ENCODE peak calls at places on chromosomes 16 and 17, in seven cellular contexts. J, K, P, X, H, V and L are unnamed samples.

GRCh38 chr16:88633684-88634140 is 4.7 kb upstream of the IL17C start:
- DNase-seq in J (peak; percentile 53), K (no peak), P (no peak), X (peak; percentile 64), H (no peak), V (no peak), L (no peak)

GRCh38 chr16:81523387-81524115 is 78.9 kb downstream of the CMIP start:
- DNase-seq in J (peak; percentile 92), K (no peak), P (no peak), X (no peak), H (peak; percentile 94), V (peak; percentile 74), L (no peak)

GRCh38 chr17:57751971-57752905 is 7.1 kb upstream of the CCDC182 start:
- DNase-seq in J (no peak), K (no peak), P (no peak), X (no peak), H (no peak), V (no peak), L (peak; percentile 32)

GRCh38 chr17:31802502-31802901 is 56.5 kb downstream of the COPRS start:
- DNase-seq in J (no peak), K (no peak), P (no peak), X (peak; percentile 36), H (no peak), V (peak; percentile 29), L (no peak)

GRCh38 chr17:79087428-79088143 is 13.0 kb downstream of the ENGASE start:
- DNase-seq in J (peak; percentile 73), K (peak; percentile 19), P (no peak), X (peak; percentile 86), H (peak; percentile 69), V (peak; percentile 75), L (peak; percentile 48)

GRCh38 chr17:15922586-15922985 is 22.3 kb upstream of the ADORA2B start:
- DNase-seq in J (no peak), K (no peak), P (no peak), X (no peak), H (no peak), V (no peak), L (no peak)

GRCh38 chr17:12395733-12396354 is 269.8 kb upstream of the MYOCD start:
- DNase-seq in J (peak; percentile 48), K (no peak), P (no peak), X (peak; percentile 40), H (peak; percentile 13), V (no peak), L (no peak)

GRCh38 chr16:78388920-78389564 is 289.6 kb downstream of the WWOX start:
- DNase-seq in J (no peak), K (no peak), P (no peak), X (no peak), H (no peak), V (no peak), L (no peak)

GRCh38 chr16:86818701-86819522 is 240.6 kb downstream of the FOXL1 start:
- DNase-seq in J (no peak), K (no peak), P (no peak), X (no peak), H (no peak), V (peak; percentile 54), L (no peak)

GRCh38 chr16:49593423-49594040 is 219.9 kb downstream of the C16orf78 start:
- DNase-seq in J (no peak), K (no peak), P (no peak), X (no peak), H (no peak), V (no peak), L (no peak)

GRCh38 chr17:61338000-61338864 is 61.4 kb upstream of the TBX2 start:
- DNase-seq in J (peak; percentile 98), K (no peak), P (no peak), X (no peak), H (no peak), V (peak; percentile 48), L (no peak)

GRCh38 chr17:82324566-82325285 is 7.3 kb upstream of the CD7 start:
- DNase-seq in J (no peak), K (no peak), P (no peak), X (peak; percentile 70), H (no peak), V (peak; percentile 14), L (no peak)

GRCh38 chr17:39608601-39609000 is 881 bp upstream of the NEUROD2 start:
- DNase-seq in J (no peak), K (no peak), P (no peak), X (no peak), H (no peak), V (no peak), L (no peak)

GRCh38 chr16:3792472-3793012 is 75.2 kb upstream of the TRAP1 start:
- DNase-seq in J (no peak), K (no peak), P (no peak), X (no peak), H (no peak), V (no peak), L (no peak)

GRCh38 chr16:89049484-89050118 is 44.1 kb upstream of the ACSF3 start:
- DNase-seq in J (no peak), K (no peak), P (no peak), X (no peak), H (no peak), V (no peak), L (no peak)

GRCh38 chr17:13306310-13306962 is 288.6 kb upstream of the ELAC2 start:
- DNase-seq in J (peak; percentile 86), K (no peak), P (no peak), X (peak; percentile 54), H (peak; percentile 16), V (no peak), L (no peak)

GRCh38 chr16:84117482-84117843 is 721 bp upstream of the MBTPS1 start:
- DNase-seq in J (no peak), K (no peak), P (no peak), X (no peak), H (no peak), V (no peak), L (peak; percentile 43)

GRCh38 chr16:12896562-12896961 is 4.8 kb upstream of the SHISA9 start:
- DNase-seq in J (peak; percentile 39), K (no peak), P (no peak), X (no peak), H (no peak), V (no peak), L (no peak)

GRCh38 chr17:61261001-61261587 is 138.5 kb upstream of the TBX2 start:
- DNase-seq in J (no peak), K (no peak), P (no peak), X (no peak), H (no peak), V (no peak), L (no peak)

GRCh38 chr17:1031711-1032110 is 34.8 kb downstream of the TIMM22 start:
- DNase-seq in J (no peak), K (no peak), P (no peak), X (peak; percentile 27), H (peak; percentile 81), V (peak; percentile 74), L (peak; percentile 20)

GRCh38 chr17:15334266-15334665 is 7.1 kb downstream of the TEKT3 start:
- DNase-seq in J (peak; percentile 13), K (no peak), P (no peak), X (no peak), H (no peak), V (no peak), L (no peak)

GRCh38 chr17:39925282-39926134 is 1.9 kb downstream of the ORMDL3 start:
- DNase-seq in J (no peak), K (no peak), P (no peak), X (no peak), H (no peak), V (no peak), L (no peak)

GRCh38 chr16:20327444-20328041 is at the start of gene GP2:
- DNase-seq in J (no peak), K (no peak), P (no peak), X (no peak), H (no peak), V (no peak), L (no peak)

GRCh38 chr17:41837761-41838538 is at the start of gene KLHL10:
- DNase-seq in J (no peak), K (no peak), P (no peak), X (no peak), H (no peak), V (no peak), L (no peak)